ENCODE peak calls at places on chromosomes 1 and 21, in six cellular contexts. I is activated CD8-positive, alpha-beta memory T cell treated with anti-CD3 and anti-CD28 coated beads for 48 hours; G is left ventricle myocardium superior; N is kidney; F is activated T-cell treated with anti-CD3 and anti-CD28 coated beads for 1 hour; B is GM13976. Q is an unnamed sample.

GRCh38 chr21:41247561-41247968 is 69.0 kb upstream of the FAM3B start:
- DNase-seq in G (no peak), F (no peak), I (no peak), N (no peak), B (no peak), Q (no peak)

GRCh38 chr1:27664291-27664690 is 7.7 kb downstream of the IFI6 start:
- DNase-seq in B (no peak), G (no peak), N (no peak), I (no peak), F (no peak), Q (no peak)

GRCh38 chr1:227734546-227734857 is 600 bp downstream of the JMJD4 start:
- DNase-seq in F (no peak), B (no peak), I (no peak), N (no peak), G (no peak), Q (no peak)

GRCh38 chr21:16302851-16303282 is 573.1 kb downstream of the USP25 start:
- DNase-seq in F (no peak), I (no peak), N (peak), G (peak), B (no peak), Q (no peak)

GRCh38 chr1:20574686-20575543 is 14.0 kb upstream of the CDA start:
- DNase-seq in F (peak), G (peak), I (peak), B (peak), N (peak), Q (no peak)

GRCh38 chr1:238052496-238053266 is 162.0 kb upstream of the ZP4 start:
- DNase-seq in F (no peak), B (no peak), G (no peak), N (no peak), I (no peak), Q (no peak)

GRCh38 chr1:165600793-165601192 is 30.2 kb upstream of the MGST3 start:
- DNase-seq in F (no peak), G (no peak), B (no peak), N (no peak), I (no peak), Q (no peak)

GRCh38 chr1:90579212-90579802 is 137.8 kb downstream of the BARHL2 start:
- DNase-seq in F (no peak), B (peak), I (no peak), G (no peak), N (no peak), Q (no peak)

Q was measured in GM12878.